ENCODE peak calls at places on chromosome 14, in ten cellular contexts. G is MCF 10A, P is C1 segment of cervical spinal cord, K is hippocampal formation, A is GM13976, D is activated T-cell treated with anti-CD3 and anti-CD28 coated beads for 48 hours, H is prostate gland, Y is SW480, W is A172, N is WTC11. J is an unnamed sample.

GRCh38 chr14:23033801-23034497 is 751 bp downstream of the PSMB5 start:
- DNase-seq in G (no peak), P (no peak), K (no peak), A (no peak), D (no peak), H (no peak), Y (no peak), W (no peak), N (no peak), J (no peak)

GRCh38 chr14:53450871-53451270 is 297.7 kb upstream of the DDHD1 start:
- DNase-seq in G (no peak), P (no peak), K (no peak), A (no peak), D (no peak), H (peak), Y (no peak), W (no peak), N (no peak), J (peak)

GRCh38 chr14:89684139-89684538 is 267.1 kb upstream of the FOXN3 start:
- DNase-seq in G (no peak), P (no peak), K (no peak), A (no peak), D (no peak), H (no peak), Y (no peak), W (no peak), N (no peak), J (no peak)

GRCh38 chr14:68440776-68441175 is 352.1 kb downstream of the ZFP36L1 start:
- DNase-seq in G (no peak), P (no peak), K (no peak), A (no peak), D (no peak), H (no peak), Y (no peak), W (no peak), N (no peak), J (peak)

GRCh38 chr14:46769292-46769691 is 117.7 kb upstream of the RPL10L start:
- DNase-seq in G (no peak), P (no peak), K (no peak), A (peak), D (no peak), H (no peak), Y (no peak), W (no peak), N (no peak), J (no peak)

GRCh38 chr14:61197416-61197815 is 83.7 kb downstream of the TMEM30B start:
- DNase-seq in G (no peak), P (no peak), K (no peak), A (no peak), D (no peak), H (no peak), Y (no peak), W (no peak), N (no peak), J (no peak)

GRCh38 chr14:41187868-41188267 is 418.8 kb upstream of the LRFN5 start:
- DNase-seq in G (no peak), P (no peak), K (no peak), A (no peak), D (no peak), H (no peak), Y (no peak), W (no peak), N (no peak), J (no peak)

GRCh38 chr14:24411468-24412454 is 13.0 kb downstream of the NYNRIN start:
- DNase-seq in G (peak), P (peak), K (no peak), A (peak), D (no peak), H (no peak), Y (peak), W (no peak), N (peak), J (peak)

GRCh38 chr14:102620413-102620812 is 28.0 kb downstream of the RCOR1 start:
- DNase-seq in G (no peak), P (no peak), K (no peak), A (no peak), D (no peak), H (no peak), Y (no peak), W (no peak), N (no peak), J (no peak)

GRCh38 chr14:64671591-64671990 is 32.6 kb upstream of the PLEKHG3 start:
- DNase-seq in G (peak), P (peak), K (peak), A (peak), D (no peak), H (no peak), Y (peak), W (peak), N (no peak), J (peak)

GRCh38 chr14:54177861-54178591 is 218.8 kb upstream of the CDKN3 start:
- DNase-seq in G (no peak), P (no peak), K (no peak), A (no peak), D (no peak), H (no peak), Y (peak), W (no peak), N (no peak), J (peak)

GRCh38 chr14:59117754-59118153 is 70.7 kb upstream of the DAAM1 start:
- DNase-seq in G (no peak), P (no peak), K (no peak), A (no peak), D (no peak), H (no peak), Y (no peak), W (no peak), N (no peak), J (no peak)

GRCh38 chr14:29222671-29223268 is 456.2 kb downstream of the FOXG1 start:
- DNase-seq in G (peak), P (no peak), K (peak), A (no peak), D (no peak), H (no peak), Y (peak), W (peak), N (peak), J (peak)

GRCh38 chr14:89304972-89305703 is 111.9 kb downstream of the FOXN3 start:
- DNase-seq in G (peak), P (no peak), K (no peak), A (peak), D (no peak), H (peak), Y (no peak), W (no peak), N (no peak), J (no peak)

GRCh38 chr14:20627337-20628032 is 14.0 kb downstream of the OR6S1 start:
- DNase-seq in G (peak), P (no peak), K (no peak), A (no peak), D (no peak), H (no peak), Y (no peak), W (no peak), N (no peak), J (no peak)

GRCh38 chr14:72646861-72647528 is 246.9 kb downstream of the DPF3 start:
- DNase-seq in G (no peak), P (peak), K (no peak), A (no peak), D (no peak), H (no peak), Y (no peak), W (no peak), N (no peak), J (no peak)

GRCh38 chr14:68015356-68016242 is 196.0 kb downstream of the RAD51B start:
- DNase-seq in G (no peak), P (no peak), K (no peak), A (no peak), D (no peak), H (no peak), Y (no peak), W (peak), N (no peak), J (peak)

GRCh38 chr14:100871234-100872186 is 32.0 kb downstream of the RTL1 start:
- DNase-seq in G (peak), P (peak), K (no peak), A (no peak), D (no peak), H (no peak), Y (peak), W (peak), N (no peak), J (no peak)

GRCh38 chr14:68168460-68169109 is 349.0 kb downstream of the RAD51B start:
- DNase-seq in G (no peak), P (no peak), K (no peak), A (no peak), D (no peak), H (no peak), Y (no peak), W (no peak), N (no peak), J (no peak)

GRCh38 chr14:82029038-82029437 is 495.4 kb upstream of the SEL1L start:
- DNase-seq in G (no peak), P (no peak), K (no peak), A (peak), D (no peak), H (no peak), Y (no peak), W (no peak), N (no peak), J (no peak)

GRCh38 chr14:106347291-106347778 is 821.0 kb downstream of the TMEM121 start:
- DNase-seq in G (no peak), P (no peak), K (no peak), A (no peak), D (no peak), H (no peak), Y (no peak), W (no peak), N (no peak), J (no peak)

GRCh38 chr14:77641534-77642341 is 25.3 kb upstream of the SPTLC2 start:
- DNase-seq in G (peak), P (peak), K (peak), A (peak), D (peak), H (peak), Y (no peak), W (no peak), N (no peak), J (peak)

GRCh38 chr14:66045572-66046021 is 440.6 kb upstream of the CCDC196 start:
- DNase-seq in G (no peak), P (no peak), K (no peak), A (no peak), D (no peak), H (no peak), Y (no peak), W (no peak), N (no peak), J (no peak)

GRCh38 chr14:96905065-96905464 is 107.9 kb downstream of the VRK1 start:
- DNase-seq in G (no peak), P (no peak), K (no peak), A (no peak), D (no peak), H (no peak), Y (no peak), W (no peak), N (no peak), J (no peak)

GRCh38 chr14:38824691-38825090 is 278.3 kb downstream of the SEC23A start:
- DNase-seq in G (no peak), P (no peak), K (no peak), A (no peak), D (no peak), H (no peak), Y (no peak), W (peak), N (no peak), J (no peak)

GRCh38 chr14:72443991-72444431 is 449.9 kb downstream of the DPF3 start:
- DNase-seq in G (no peak), P (no peak), K (no peak), A (peak), D (peak), H (no peak), Y (no peak), W (no peak), N (no peak), J (no peak)

GRCh38 chr14:67532998-67533753 is at the start of gene PLEKHH1:
- DNase-seq in G (peak), P (peak), K (peak), A (peak), D (peak), H (peak), Y (peak), W (peak), N (peak), J (peak)

GRCh38 chr14:79825046-79825521 is 386.2 kb downstream of the DIO2 start:
- DNase-seq in G (peak), P (peak), K (peak), A (no peak), D (no peak), H (no peak), Y (no peak), W (peak), N (no peak), J (no peak)

GRCh38 chr14:21978184-21978998 is 304.8 kb upstream of the OR4E1 start:
- DNase-seq in G (peak), P (no peak), K (no peak), A (peak), D (no peak), H (no peak), Y (peak), W (peak), N (peak), J (peak)

GRCh38 chr14:78253986-78254385 is 83.8 kb downstream of the NRXN3 start:
- DNase-seq in G (peak), P (no peak), K (no peak), A (no peak), D (no peak), H (no peak), Y (peak), W (peak), N (no peak), J (no peak)

GRCh38 chr14:29216316-29216715 is 449.7 kb downstream of the FOXG1 start:
- DNase-seq in G (no peak), P (no peak), K (no peak), A (no peak), D (no peak), H (no peak), Y (no peak), W (no peak), N (no peak), J (no peak)

J was measured in LoVo.